ENCODE peak calls at places on chromosomes 7 and 10, in seven cellular contexts. C, P, U, L, M, K and W are unnamed samples.

GRCh38 chr7:32298403-32299132 is 191.6 kb downstream of the LSM5 start:
- DNase-seq in C (no peak), P (no peak), U (no peak), L (no peak), M (no peak), K (no peak), W (no peak)

GRCh38 chr10:17453377-17454091 is 861 bp downstream of the ST8SIA6 start:
- DNase-seq in C (no peak), P (no peak), U (no peak), L (peak), M (no peak), K (peak), W (peak)

GRCh38 chr10:58210160-58210559 is 57.5 kb downstream of the IPMK start:
- DNase-seq in C (no peak), P (no peak), U (no peak), L (no peak), M (no peak), K (no peak), W (no peak)

GRCh38 chr10:28677889-28678686 is 767 bp downstream of the BAMBI start:
- DNase-seq in C (no peak), P (no peak), U (peak), L (peak), M (no peak), K (peak), W (peak)

GRCh38 chr7:44463169-44463808 is 27.2 kb downstream of the NUDCD3 start:
- DNase-seq in C (no peak), P (no peak), U (peak), L (peak), M (no peak), K (no peak), W (no peak)

GRCh38 chr10:125411724-125412123 is 251.4 kb upstream of the CTBP2 start:
- DNase-seq in C (no peak), P (no peak), U (peak), L (no peak), M (no peak), K (no peak), W (no peak)

GRCh38 chr10:24428410-24428782 is 219.5 kb downstream of the KIAA1217 start:
- DNase-seq in C (no peak), P (no peak), U (no peak), L (no peak), M (no peak), K (no peak), W (no peak)

GRCh38 chr7:116195451-116195850 is 14.9 kb upstream of the TES start:
- DNase-seq in C (no peak), P (no peak), U (no peak), L (no peak), M (no peak), K (no peak), W (no peak)

GRCh38 chr10:88207121-88207546 is 343.7 kb downstream of the PTEN start:
- DNase-seq in C (no peak), P (no peak), U (no peak), L (no peak), M (no peak), K (no peak), W (no peak)

GRCh38 chr10:74231375-74231774 is 80.4 kb downstream of the ADK start:
- DNase-seq in C (peak), P (no peak), U (no peak), L (no peak), M (no peak), K (peak), W (no peak)

GRCh38 chr7:74092964-74093339 is 9.3 kb downstream of the LIMK1 start:
- DNase-seq in C (peak), P (no peak), U (peak), L (peak), M (peak), K (peak), W (peak)

GRCh38 chr7:130912910-130913720 is 179.1 kb upstream of the KLF14 start:
- DNase-seq in C (peak), P (peak), U (peak), L (peak), M (no peak), K (peak), W (peak)
- TF ChIP-seq POLR2A in C (no peak), P (peak), U (peak), L (no peak), M (peak), K (peak), W (peak)

GRCh38 chr10:35195361-35196306 is 69.0 kb downstream of the CREM start:
- DNase-seq in C (peak), P (no peak), U (peak), L (peak), M (peak), K (peak), W (peak)
- TF ChIP-seq POLR2A in C (peak), P (peak), U (no peak), L (no peak), M (peak), K (peak), W (peak)

GRCh38 chr10:100996678-100997363 is 2.8 kb upstream of the LZTS2 start:
- DNase-seq in C (no peak), P (no peak), U (peak), L (no peak), M (no peak), K (peak), W (peak)
- TF ChIP-seq POLR2A in C (no peak), P (no peak), U (peak), L (no peak), M (no peak), K (no peak), W (no peak)

GRCh38 chr7:149284850-149285580 is 23.0 kb downstream of the ZNF783 start:
- DNase-seq in C (peak), P (peak), U (no peak), L (peak), M (peak), K (peak), W (peak)
- TF ChIP-seq POLR2A in C (peak), P (no peak), U (no peak), L (no peak), M (peak), K (no peak), W (peak)

GRCh38 chr7:55080000-55080629 is 61.3 kb downstream of the EGFR start:
- DNase-seq in C (no peak), P (no peak), U (no peak), L (no peak), M (no peak), K (no peak), W (no peak)

GRCh38 chr7:55077581-55078410 is 59.0 kb downstream of the EGFR start:
- DNase-seq in C (no peak), P (no peak), U (no peak), L (no peak), M (no peak), K (no peak), W (peak)

GRCh38 chr7:55075464-55075971 is 56.7 kb downstream of the EGFR start:
- DNase-seq in C (peak), P (no peak), U (no peak), L (peak), M (peak), K (peak), W (peak)

GRCh38 chr7:55081067-55081853 is 62.4 kb downstream of the EGFR start:
- DNase-seq in C (peak), P (no peak), U (no peak), L (no peak), M (no peak), K (no peak), W (no peak)

GRCh38 chr7:55078465-55079372 is 59.9 kb downstream of the EGFR start:
- DNase-seq in C (no peak), P (no peak), U (no peak), L (no peak), M (no peak), K (peak), W (peak)
- TF ChIP-seq POLR2A in C (no peak), P (no peak), U (no peak), L (no peak), M (no peak), K (no peak), W (peak)

GRCh38 chr7:25894002-25894901 is 257.7 kb upstream of the NFE2L3 start:
- DNase-seq in C (peak), P (no peak), U (peak), L (no peak), M (peak), K (peak), W (peak)
- TF ChIP-seq POLR2A in C (no peak), P (peak), U (no peak), L (no peak), M (no peak), K (no peak), W (no peak)

DNA sequence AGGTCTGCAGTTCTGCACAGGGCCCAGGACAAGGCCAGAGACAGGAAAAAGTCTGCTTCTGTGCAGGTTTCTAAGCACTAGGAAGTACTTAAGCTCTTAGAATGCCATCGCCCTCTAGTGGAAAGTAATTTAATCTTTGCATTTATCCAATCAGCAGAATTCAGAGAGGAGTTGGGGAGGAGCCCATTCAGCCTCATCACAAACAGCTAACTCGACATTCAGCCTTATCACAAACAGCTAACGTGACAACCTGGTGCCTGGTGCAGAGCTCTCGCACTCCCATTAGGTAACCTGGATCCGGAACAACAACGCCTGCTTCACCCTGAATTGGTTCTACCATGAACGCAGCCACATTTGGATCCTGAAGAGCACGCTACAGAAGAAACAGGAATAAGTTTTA is 15.2 kb downstream of the OAT start:
- DNase-seq in C (peak), P (no peak), U (peak), L (peak), M (no peak), K (no peak), W (no peak)
- TF ChIP-seq POLR2A in C (no peak), P (no peak), U (peak), L (no peak), M (no peak), K (no peak), W (no peak)

GRCh38 chr7:152436279-152437147 is 710 bp upstream of the KMT2C start:
- DNase-seq in C (peak), P (peak), U (peak), L (peak), M (peak), K (peak), W (peak)
- TF ChIP-seq POLR2A in C (peak), P (peak), U (peak), L (no peak), M (peak), K (peak), W (no peak)